ENCODE peak calls at places on chromosomes 2 and 18, in seven cellular contexts. W, D, H, P, B, K and G are unnamed samples.

GRCh38 chr2:8515390-8515761 is 166.5 kb upstream of the ID2 start:
- DNase-seq in W (no peak), D (no peak), H (peak; percentile 81), B (peak; percentile 57), P (no peak), K (no peak), G (no peak)

GRCh38 chr2:223001831-223002230 is 50.2 kb upstream of the KCNE4 start:
- DNase-seq in D (no peak), B (no peak), K (no peak), P (no peak), H (no peak), W (no peak), G (no peak)

GRCh38 chr2:98771264-98771663 is 40.3 kb upstream of the MGAT4A start:
- DNase-seq in D (no peak), P (no peak), H (no peak), B (no peak), W (no peak), K (no peak), G (no peak)

GRCh38 chr18:59669872-59670657 is 27.2 kb downstream of the CCBE1 start:
- DNase-seq in K (no peak), D (peak; percentile 46), W (no peak), H (no peak), B (no peak), P (no peak), G (peak; percentile 72)

GRCh38 chr2:233486778-233487552 is 79.6 kb downstream of the USP40 start:
- DNase-seq in P (peak; percentile 78), H (no peak), D (peak; percentile 70), B (no peak), W (peak; percentile 73), K (peak; percentile 85), G (peak; percentile 94)

GRCh38 chr2:172089005-172089504 is 3.7 kb downstream of the DLX1 start:
- DNase-seq in B (no peak), W (no peak), H (no peak), P (no peak), D (no peak), K (no peak), G (no peak)

GRCh38 chr2:26429779-26430654 is 28.3 kb downstream of the DRC1 start:
- DNase-seq in W (no peak), D (no peak), H (no peak), P (no peak), K (no peak), B (no peak), G (no peak)

GRCh38 chr2:10278763-10279471 is 23.8 kb upstream of the HPCAL1 start:
- DNase-seq in W (no peak), D (no peak), P (no peak), H (no peak), B (no peak), K (no peak), G (no peak)

GRCh38 chr2:71747573-71747972 is 294.2 kb downstream of the DYSF start:
- DNase-seq in H (no peak), P (no peak), D (no peak), B (no peak), K (no peak), W (no peak), G (no peak)

GRCh38 chr2:53484521-53484920 is 283.1 kb upstream of the CHAC2 start:
- DNase-seq in K (no peak), W (no peak), P (no peak), D (no peak), B (no peak), H (no peak), G (no peak)

GRCh38 chr2:8525236-8525581 is 156.6 kb upstream of the ID2 start:
- DNase-seq in P (no peak), D (no peak), K (no peak), B (no peak), H (no peak), W (no peak), G (no peak)

GRCh38 chr2:6072757-6073156 is 380.6 kb downstream of the SOX11 start:
- DNase-seq in W (no peak), P (no peak), B (no peak), H (no peak), D (no peak), K (no peak), G (no peak)

GRCh38 chr2:186771395-186771794 is 77.5 kb downstream of the FAM171B start:
- DNase-seq in H (no peak), D (no peak), W (no peak), B (no peak), K (peak; percentile 17), P (peak; percentile 35), G (no peak)

GRCh38 chr2:241216211-241216761 is 27.8 kb downstream of the ANO7 start:
- DNase-seq in D (no peak), K (no peak), H (no peak), W (no peak), B (no peak), P (no peak), G (no peak)

GRCh38 chr2:219058541-219059374 is 2.0 kb downstream of the IHH start:
- DNase-seq in B (no peak), K (no peak), H (no peak), P (peak; percentile 19), D (peak; percentile 29), W (peak; percentile 83), G (peak; percentile 39)

GRCh38 chr2:33437297-33437696 is 39.2 kb upstream of the RASGRP3 start:
- DNase-seq in P (peak; percentile 95), B (no peak), D (peak; percentile 87), K (peak; percentile 71), W (peak; percentile 47), H (no peak), G (peak; percentile 96)

GRCh38 chr2:30235859-30236535 is 4.7 kb downstream of the LBH start:
- DNase-seq in H (no peak), D (no peak), P (no peak), B (peak; percentile 40), W (no peak), K (no peak), G (no peak)

GRCh38 chr2:29055586-29055985 is 18.7 kb downstream of the PCARE start:
- DNase-seq in H (no peak), P (no peak), W (no peak), B (no peak), D (no peak), K (no peak), G (no peak)

GRCh38 chr2:44645931-44646330 is 284.2 kb downstream of the CAMKMT start:
- DNase-seq in D (no peak), H (no peak), K (no peak), W (no peak), P (no peak), B (no peak), G (no peak)

GRCh38 chr2:3770724-3771415 is 67.5 kb downstream of the DCDC2C start:
- DNase-seq in H (no peak), D (no peak), P (no peak), B (no peak), K (no peak), W (no peak), G (no peak)

GRCh38 chr2:110869472-110870446 is 137.4 kb downstream of the ACOXL start:
- DNase-seq in W (no peak), K (peak; percentile 83), P (no peak), B (no peak), H (no peak), D (peak; percentile 22), G (no peak)

GRCh38 chr2:215615829-215616226 is 180.0 kb upstream of the FN1 start:
- DNase-seq in P (no peak), D (peak; percentile 22), W (no peak), H (no peak), B (no peak), K (no peak), G (no peak)

GRCh38 chr18:67417864-67418523 is 98.5 kb downstream of the DSEL start:
- DNase-seq in B (peak; percentile 0), H (peak; percentile 33), P (peak; percentile 30), W (peak; percentile 56), D (peak; percentile 51), K (peak; percentile 56), G (peak; percentile 72)

GRCh38 chr2:25445464-25445863 is 103.7 kb upstream of the DNMT3A start:
- DNase-seq in W (no peak), H (no peak), B (no peak), P (no peak), D (no peak), K (no peak), G (no peak)

GRCh38 chr2:30731248-30731647 is 76.0 kb downstream of the CAPN13 start:
- DNase-seq in H (no peak), D (no peak), P (no peak), W (no peak), B (no peak), K (no peak), G (no peak)

GRCh38 chr2:216690451-216691209 is 4.7 kb downstream of the IGFBP5 start:
- DNase-seq in P (peak; percentile 15), W (peak; percentile 62), H (no peak), D (peak; percentile 74), K (no peak), B (no peak), G (peak; percentile 90)

GRCh38 chr2:241248897-241249296 is 60.4 kb downstream of the ANO7 start:
- DNase-seq in W (no peak), K (no peak), D (no peak), H (no peak), B (no peak), P (no peak), G (no peak)

GRCh38 chr2:237729681-237730475 is 68.7 kb upstream of the RBM44 start:
- DNase-seq in K (no peak), D (no peak), W (peak; percentile 65), H (no peak), B (no peak), P (no peak), G (no peak)

GRCh38 chr2:121080013-121080772 is 204.8 kb downstream of the TFCP2L1 start:
- DNase-seq in P (peak; percentile 29), K (peak; percentile 51), D (peak; percentile 59), H (no peak), W (peak; percentile 74), B (peak; percentile 17), G (peak; percentile 65)

GRCh38 chr2:45790157-45790723 is 138.8 kb downstream of the PRKCE start:
- DNase-seq in D (no peak), B (no peak), P (no peak), K (no peak), H (no peak), W (no peak), G (no peak)

GRCh38 chr2:239012228-239012627 is 164.3 kb downstream of the TWIST2 start:
- DNase-seq in P (no peak), D (no peak), W (no peak), B (no peak), H (no peak), K (no peak), G (no peak)

GRCh38 chr2:208280933-208281332 is 14.9 kb downstream of the PIKFYVE start:
- DNase-seq in P (peak; percentile 50), H (no peak), B (no peak), K (peak; percentile 50), W (peak; percentile 10), D (peak; percentile 36), G (peak; percentile 22)

GRCh38 chr2:102385522-102385921 is 29.9 kb downstream of the IL18R1 start:
- DNase-seq in P (no peak), H (no peak), D (peak; percentile 21), K (no peak), B (no peak), W (no peak), G (peak; percentile 2)

GRCh38 chr2:47034973-47035609 is 119.5 kb upstream of the MCFD2 start:
- DNase-seq in K (no peak), H (no peak), D (no peak), B (no peak), W (no peak), P (no peak), G (no peak)

GRCh38 chr2:48248251-48248933 is 281.6 kb upstream of the STON1 start:
- DNase-seq in K (peak; percentile 89), W (peak; percentile 79), D (peak; percentile 81), B (no peak), H (no peak), P (peak; percentile 93), G (peak; percentile 89)

GRCh38 chr2:237196866-237197618 is 111.4 kb downstream of the COPS8 start:
- DNase-seq in D (no peak), H (no peak), W (no peak), K (peak; percentile 93), B (no peak), P (peak; percentile 83), G (peak; percentile 79)

GRCh38 chr2:216362730-216363129 is 9.6 kb downstream of the MARCHF4 start:
- DNase-seq in K (peak; percentile 90), W (no peak), P (peak; percentile 41), H (no peak), D (peak; percentile 93), B (no peak), G (peak; percentile 69)

GRCh38 chr2:75619992-75620740 is 26.4 kb upstream of the MRPL19 start:
- DNase-seq in D (no peak), H (no peak), W (no peak), K (peak; percentile 66), P (no peak), B (no peak), G (no peak)